ENCODE peak calls at places on chromosomes 5 and 9, in eight cellular contexts. One of them, this sample, is unnamed.

GRCh38 chr5:41346609-41347008 is 133.3 kb upstream of the C6 start:
- DNase-seq in OCI-LY7: no peak
- DNase-seq in T1000: no peak
- DNase-seq in SJSA1: no peak
- DNase-seq in central memory CD4-positive, alpha-beta T cell: no peak
- DNase-seq in heart right ventricle: no peak
- DNase-seq in T follicular helper cell: no peak
- DNase-seq in activated CD4-positive, alpha-beta T cell treated with anti-CD3 and anti-CD28 coated beads, Interleukin-2, amount 50 U/mL, for 48 hours: no peak
- DNase-seq in this sample: no peak

GRCh38 chr5:102049517-102049916 is 246.6 kb downstream of the SLCO4C1 start:
- DNase-seq in OCI-LY7: no peak
- DNase-seq in central memory CD4-positive, alpha-beta T cell: no peak
- DNase-seq in activated CD4-positive, alpha-beta T cell treated with anti-CD3 and anti-CD28 coated beads, Interleukin-2, amount 50 U/mL, for 48 hours: no peak
- DNase-seq in T follicular helper cell: no peak
- DNase-seq in T1000: no peak
- DNase-seq in SJSA1: no peak
- DNase-seq in heart right ventricle: no peak
- DNase-seq in this sample: no peak

GRCh38 chr5:42467572-42467971 is 44.3 kb downstream of the GHR start:
- DNase-seq in central memory CD4-positive, alpha-beta T cell: no peak
- DNase-seq in T1000: no peak
- DNase-seq in SJSA1: no peak
- DNase-seq in T follicular helper cell: no peak
- DNase-seq in OCI-LY7: no peak
- DNase-seq in heart right ventricle: no peak
- DNase-seq in activated CD4-positive, alpha-beta T cell treated with anti-CD3 and anti-CD28 coated beads, Interleukin-2, amount 50 U/mL, for 48 hours: no peak
- DNase-seq in this sample: no peak

GRCh38 chr5:20678386-20678785 is 690.4 kb upstream of the CDH18 start:
- DNase-seq in T1000: no peak
- DNase-seq in OCI-LY7: no peak
- DNase-seq in SJSA1: no peak
- DNase-seq in heart right ventricle: no peak
- DNase-seq in central memory CD4-positive, alpha-beta T cell: no peak
- DNase-seq in activated CD4-positive, alpha-beta T cell treated with anti-CD3 and anti-CD28 coated beads, Interleukin-2, amount 50 U/mL, for 48 hours: no peak
- DNase-seq in T follicular helper cell: no peak
- DNase-seq in this sample: no peak

GRCh38 chr9:129910628-129911567 is 75.6 kb downstream of the USP20 start:
- DNase-seq in activated CD4-positive, alpha-beta T cell treated with anti-CD3 and anti-CD28 coated beads, Interleukin-2, amount 50 U/mL, for 48 hours: no peak
- DNase-seq in heart right ventricle: no peak
- DNase-seq in SJSA1: peak
- DNase-seq in T1000: peak
- DNase-seq in OCI-LY7: no peak
- DNase-seq in T follicular helper cell: no peak
- DNase-seq in central memory CD4-positive, alpha-beta T cell: no peak
- DNase-seq in this sample: peak

GRCh38 chr5:38853753-38854470 is 8.1 kb downstream of the OSMR start:
- DNase-seq in central memory CD4-positive, alpha-beta T cell: no peak
- DNase-seq in OCI-LY7: no peak
- DNase-seq in T1000: peak
- DNase-seq in heart right ventricle: no peak
- DNase-seq in SJSA1: peak
- DNase-seq in activated CD4-positive, alpha-beta T cell treated with anti-CD3 and anti-CD28 coated beads, Interleukin-2, amount 50 U/mL, for 48 hours: no peak
- DNase-seq in T follicular helper cell: no peak
- DNase-seq in this sample: no peak

GRCh38 chr5:155554500-155554899 is 540.9 kb downstream of the KIF4B start:
- DNase-seq in OCI-LY7: no peak
- DNase-seq in central memory CD4-positive, alpha-beta T cell: no peak
- DNase-seq in SJSA1: no peak
- DNase-seq in activated CD4-positive, alpha-beta T cell treated with anti-CD3 and anti-CD28 coated beads, Interleukin-2, amount 50 U/mL, for 48 hours: no peak
- DNase-seq in T follicular helper cell: no peak
- DNase-seq in T1000: no peak
- DNase-seq in heart right ventricle: no peak
- DNase-seq in this sample: no peak

GRCh38 chr5:154308457-154309360 is 118.2 kb downstream of the GALNT10 start:
- DNase-seq in heart right ventricle: no peak
- DNase-seq in activated CD4-positive, alpha-beta T cell treated with anti-CD3 and anti-CD28 coated beads, Interleukin-2, amount 50 U/mL, for 48 hours: no peak
- DNase-seq in T1000: peak
- DNase-seq in OCI-LY7: no peak
- DNase-seq in central memory CD4-positive, alpha-beta T cell: no peak
- DNase-seq in T follicular helper cell: no peak
- DNase-seq in SJSA1: peak
- DNase-seq in this sample: no peak

GRCh38 chr5:174145821-174146220 is 100.3 kb downstream of the NSG2 start:
- DNase-seq in activated CD4-positive, alpha-beta T cell treated with anti-CD3 and anti-CD28 coated beads, Interleukin-2, amount 50 U/mL, for 48 hours: peak
- DNase-seq in central memory CD4-positive, alpha-beta T cell: no peak
- DNase-seq in SJSA1: no peak
- DNase-seq in heart right ventricle: no peak
- DNase-seq in T1000: no peak
- DNase-seq in T follicular helper cell: no peak
- DNase-seq in OCI-LY7: peak
- DNase-seq in this sample: no peak

GRCh38 chr9:3628239-3628638 is 102.4 kb upstream of the RFX3 start:
- DNase-seq in SJSA1: no peak
- DNase-seq in OCI-LY7: no peak
- DNase-seq in activated CD4-positive, alpha-beta T cell treated with anti-CD3 and anti-CD28 coated beads, Interleukin-2, amount 50 U/mL, for 48 hours: no peak
- DNase-seq in T follicular helper cell: no peak
- DNase-seq in heart right ventricle: no peak
- DNase-seq in central memory CD4-positive, alpha-beta T cell: no peak
- DNase-seq in T1000: no peak
- DNase-seq in this sample: no peak

GRCh38 chr5:115418788-115419187 is 122.3 kb upstream of the CCDC112 start:
- DNase-seq in T follicular helper cell: no peak
- DNase-seq in central memory CD4-positive, alpha-beta T cell: no peak
- DNase-seq in OCI-LY7: no peak
- DNase-seq in SJSA1: no peak
- DNase-seq in T1000: no peak
- DNase-seq in heart right ventricle: no peak
- DNase-seq in activated CD4-positive, alpha-beta T cell treated with anti-CD3 and anti-CD28 coated beads, Interleukin-2, amount 50 U/mL, for 48 hours: no peak
- DNase-seq in this sample: no peak

GRCh38 chr9:69190086-69190865 is 16.2 kb downstream of the TJP2 start:
- DNase-seq in activated CD4-positive, alpha-beta T cell treated with anti-CD3 and anti-CD28 coated beads, Interleukin-2, amount 50 U/mL, for 48 hours: no peak
- DNase-seq in T follicular helper cell: no peak
- DNase-seq in SJSA1: no peak
- DNase-seq in central memory CD4-positive, alpha-beta T cell: no peak
- DNase-seq in T1000: no peak
- DNase-seq in heart right ventricle: no peak
- DNase-seq in OCI-LY7: peak
- DNase-seq in this sample: no peak

GRCh38 chr5:56625577-56625976 is 189.8 kb upstream of the MAP3K1 start:
- DNase-seq in T follicular helper cell: no peak
- DNase-seq in SJSA1: peak
- DNase-seq in T1000: no peak
- DNase-seq in activated CD4-positive, alpha-beta T cell treated with anti-CD3 and anti-CD28 coated beads, Interleukin-2, amount 50 U/mL, for 48 hours: no peak
- DNase-seq in heart right ventricle: no peak
- DNase-seq in OCI-LY7: no peak
- DNase-seq in central memory CD4-positive, alpha-beta T cell: no peak
- DNase-seq in this sample: no peak

GRCh38 chr5:123087173-123088030 is 1.6 kb upstream of the PRDM6 start:
- DNase-seq in SJSA1: no peak
- DNase-seq in T1000: no peak
- DNase-seq in OCI-LY7: no peak
- DNase-seq in activated CD4-positive, alpha-beta T cell treated with anti-CD3 and anti-CD28 coated beads, Interleukin-2, amount 50 U/mL, for 48 hours: no peak
- DNase-seq in central memory CD4-positive, alpha-beta T cell: no peak
- DNase-seq in heart right ventricle: no peak
- DNase-seq in T follicular helper cell: no peak
- DNase-seq in this sample: no peak

GRCh38 chr9:76542360-76542759 is 83.4 kb downstream of the GCNT1 start:
- DNase-seq in heart right ventricle: no peak
- DNase-seq in activated CD4-positive, alpha-beta T cell treated with anti-CD3 and anti-CD28 coated beads, Interleukin-2, amount 50 U/mL, for 48 hours: no peak
- DNase-seq in central memory CD4-positive, alpha-beta T cell: no peak
- DNase-seq in T follicular helper cell: no peak
- DNase-seq in SJSA1: no peak
- DNase-seq in OCI-LY7: no peak
- DNase-seq in T1000: no peak
- DNase-seq in this sample: no peak

GRCh38 chr5:81657386-81657785 is 93.5 kb downstream of the SSBP2 start:
- DNase-seq in OCI-LY7: no peak
- DNase-seq in T follicular helper cell: no peak
- DNase-seq in heart right ventricle: no peak
- DNase-seq in T1000: no peak
- DNase-seq in central memory CD4-positive, alpha-beta T cell: no peak
- DNase-seq in activated CD4-positive, alpha-beta T cell treated with anti-CD3 and anti-CD28 coated beads, Interleukin-2, amount 50 U/mL, for 48 hours: no peak
- DNase-seq in SJSA1: no peak
- DNase-seq in this sample: no peak

GRCh38 chr5:137613554-137614265 is 114.6 kb upstream of the SPOCK1 start:
- DNase-seq in activated CD4-positive, alpha-beta T cell treated with anti-CD3 and anti-CD28 coated beads, Interleukin-2, amount 50 U/mL, for 48 hours: no peak
- DNase-seq in T1000: no peak
- DNase-seq in central memory CD4-positive, alpha-beta T cell: no peak
- DNase-seq in T follicular helper cell: no peak
- DNase-seq in SJSA1: no peak
- DNase-seq in heart right ventricle: no peak
- DNase-seq in OCI-LY7: no peak
- DNase-seq in this sample: no peak

GRCh38 chr5:175572922-175573321 is 84.9 kb upstream of the HRH2 start:
- DNase-seq in SJSA1: no peak
- DNase-seq in activated CD4-positive, alpha-beta T cell treated with anti-CD3 and anti-CD28 coated beads, Interleukin-2, amount 50 U/mL, for 48 hours: no peak
- DNase-seq in OCI-LY7: no peak
- DNase-seq in T follicular helper cell: no peak
- DNase-seq in heart right ventricle: peak
- DNase-seq in central memory CD4-positive, alpha-beta T cell: no peak
- DNase-seq in T1000: no peak
- DNase-seq in this sample: no peak

GRCh38 chr5:122493776-122494518 is 181.9 kb downstream of the SNCAIP start:
- DNase-seq in SJSA1: no peak
- DNase-seq in activated CD4-positive, alpha-beta T cell treated with anti-CD3 and anti-CD28 coated beads, Interleukin-2, amount 50 U/mL, for 48 hours: no peak
- DNase-seq in heart right ventricle: no peak
- DNase-seq in central memory CD4-positive, alpha-beta T cell: no peak
- DNase-seq in T follicular helper cell: no peak
- DNase-seq in T1000: no peak
- DNase-seq in OCI-LY7: no peak
- DNase-seq in this sample: no peak

GRCh38 chr5:138611295-138612220 is 36.4 kb upstream of the HSPA9 start:
- DNase-seq in heart right ventricle: no peak
- DNase-seq in OCI-LY7: no peak
- DNase-seq in T1000: no peak
- DNase-seq in SJSA1: no peak
- DNase-seq in central memory CD4-positive, alpha-beta T cell: no peak
- DNase-seq in activated CD4-positive, alpha-beta T cell treated with anti-CD3 and anti-CD28 coated beads, Interleukin-2, amount 50 U/mL, for 48 hours: no peak
- DNase-seq in T follicular helper cell: no peak
- DNase-seq in this sample: peak

GRCh38 chr5:135429326-135429725 is 17.8 kb downstream of the DCANP1 start:
- DNase-seq in activated CD4-positive, alpha-beta T cell treated with anti-CD3 and anti-CD28 coated beads, Interleukin-2, amount 50 U/mL, for 48 hours: no peak
- DNase-seq in SJSA1: no peak
- DNase-seq in OCI-LY7: no peak
- DNase-seq in T1000: no peak
- DNase-seq in central memory CD4-positive, alpha-beta T cell: no peak
- DNase-seq in heart right ventricle: peak
- DNase-seq in T follicular helper cell: no peak
- DNase-seq in this sample: no peak

GRCh38 chr5:76180817-76181805 is 97.9 kb downstream of the SV2C start:
- DNase-seq in central memory CD4-positive, alpha-beta T cell: no peak
- DNase-seq in SJSA1: no peak
- DNase-seq in T1000: no peak
- DNase-seq in activated CD4-positive, alpha-beta T cell treated with anti-CD3 and anti-CD28 coated beads, Interleukin-2, amount 50 U/mL, for 48 hours: peak
- DNase-seq in heart right ventricle: no peak
- DNase-seq in OCI-LY7: no peak
- DNase-seq in T follicular helper cell: no peak
- DNase-seq in this sample: no peak

GRCh38 chr5:174317261-174317894 is 271.9 kb downstream of the NSG2 start:
- DNase-seq in OCI-LY7: peak
- DNase-seq in central memory CD4-positive, alpha-beta T cell: no peak
- DNase-seq in SJSA1: peak
- DNase-seq in activated CD4-positive, alpha-beta T cell treated with anti-CD3 and anti-CD28 coated beads, Interleukin-2, amount 50 U/mL, for 48 hours: no peak
- DNase-seq in heart right ventricle: no peak
- DNase-seq in T follicular helper cell: no peak
- DNase-seq in T1000: peak
- DNase-seq in this sample: peak

GRCh38 chr5:54844905-54845566 is 140.4 kb downstream of the ESM1 start:
- DNase-seq in OCI-LY7: peak
- DNase-seq in heart right ventricle: no peak
- DNase-seq in SJSA1: peak
- DNase-seq in central memory CD4-positive, alpha-beta T cell: peak
- DNase-seq in T1000: no peak
- DNase-seq in T follicular helper cell: no peak
- DNase-seq in activated CD4-positive, alpha-beta T cell treated with anti-CD3 and anti-CD28 coated beads, Interleukin-2, amount 50 U/mL, for 48 hours: no peak
- DNase-seq in this sample: no peak

GRCh38 chr5:37208883-37209808 is 40.0 kb downstream of the CPLANE1 start:
- DNase-seq in T1000: no peak
- DNase-seq in central memory CD4-positive, alpha-beta T cell: peak
- DNase-seq in T follicular helper cell: no peak
- DNase-seq in SJSA1: no peak
- DNase-seq in activated CD4-positive, alpha-beta T cell treated with anti-CD3 and anti-CD28 coated beads, Interleukin-2, amount 50 U/mL, for 48 hours: peak
- DNase-seq in heart right ventricle: peak
- DNase-seq in OCI-LY7: no peak
- DNase-seq in this sample: peak

This sample was measured in ovary.